ENCODE peak calls at places on chromosome 17, in ten cellular contexts. C is glutamatergic neuron; M is activated CD8-positive, alpha-beta T cell treated with anti-CD3 and anti-CD28 coated beads, Interleukin-2, amount 10 ng/mL, durations not matched to agents 7 days and 5 days; V is Ammon's horn; B is lower leg skin; K is GM19239; I is activated T-cell treated with anti-CD3 and anti-CD28 coated beads for 1 hour; E is stimulated activated naive CD4-positive, alpha-beta T cell; P is activated gamma-delta T cell treated with Interleukin-2 at 50 U/mL for 16 hours; H is smooth muscle cell of the brain vasculature. D is an unnamed sample.

GRCh38 chr17:78239489-78239931 is 8.1 kb downstream of the TMEM235 start:
- DNase-seq in C (no peak), M (no peak), V (no peak), B (no peak), K (no peak), I (no peak), E (no peak), P (no peak), H (no peak), D (no peak)

GRCh38 chr17:40312131-40312731 is 3.3 kb downstream of the RARA start:
- DNase-seq in C (peak), M (no peak), V (peak), B (no peak), K (no peak), I (no peak), E (no peak), P (no peak), H (no peak), D (no peak)

GRCh38 chr17:46020023-46020735 is 21.1 kb downstream of the STH start:
- DNase-seq in C (no peak), M (peak), V (no peak), B (no peak), K (peak), I (peak), E (no peak), P (peak), H (no peak), D (peak)

GRCh38 chr17:45451131-45451530 is 18.5 kb upstream of the ARHGAP27 start:
- DNase-seq in C (peak), M (no peak), V (no peak), B (no peak), K (no peak), I (no peak), E (no peak), P (no peak), H (no peak), D (no peak)

GRCh38 chr17:49224198-49224996 is 6.2 kb downstream of the PHOSPHO1 start:
- DNase-seq in C (peak), M (peak), V (no peak), B (no peak), K (no peak), I (peak), E (peak), P (peak), H (no peak), D (no peak)

GRCh38 chr17:65182233-65182632 is 45.1 kb downstream of the RGS9 start:
- DNase-seq in C (no peak), M (no peak), V (no peak), B (no peak), K (peak), I (no peak), E (no peak), P (no peak), H (no peak), D (no peak)

GRCh38 chr17:56451629-56452028 is 141.9 kb upstream of the NOG start:
- DNase-seq in C (no peak), M (no peak), V (no peak), B (no peak), K (no peak), I (no peak), E (no peak), P (no peak), H (no peak), D (no peak)

GRCh38 chr17:77744268-77744988 is 214.1 kb upstream of the TNRC6C start:
- DNase-seq in C (no peak), M (no peak), V (no peak), B (no peak), K (no peak), I (no peak), E (no peak), P (no peak), H (no peak), D (no peak)

GRCh38 chr17:15411556-15412198 is 55.7 kb downstream of the CDRT4 start:
- DNase-seq in C (no peak), M (no peak), V (no peak), B (peak), K (no peak), I (no peak), E (no peak), P (no peak), H (no peak), D (no peak)

GRCh38 chr17:55155867-55156560 is 108.7 kb upstream of the HLF start:
- DNase-seq in C (no peak), M (no peak), V (no peak), B (no peak), K (no peak), I (no peak), E (no peak), P (no peak), H (no peak), D (no peak)

GRCh38 chr17:57045868-57046671 is 39.0 kb upstream of the AKAP1 start:
- DNase-seq in C (peak), M (peak), V (no peak), B (no peak), K (peak), I (peak), E (no peak), P (peak), H (no peak), D (peak)

GRCh38 chr17:45241315-45242011 is 19.8 kb downstream of the FMNL1 start:
- DNase-seq in C (peak), M (no peak), V (no peak), B (no peak), K (no peak), I (no peak), E (no peak), P (no peak), H (no peak), D (no peak)

GRCh38 chr17:65173284-65173793 is 36.2 kb downstream of the RGS9 start:
- DNase-seq in C (peak), M (peak), V (no peak), B (peak), K (no peak), I (peak), E (peak), P (peak), H (no peak), D (no peak)

GRCh38 chr17:81033535-81034167 is 1.3 kb upstream of the BAIAP2 start:
- DNase-seq in C (no peak), M (no peak), V (peak), B (no peak), K (no peak), I (no peak), E (no peak), P (no peak), H (no peak), D (no peak)

GRCh38 chr17:21125862-21126261 is 902 bp upstream of the DHRS7B start:
- DNase-seq in C (no peak), M (peak), V (no peak), B (no peak), K (no peak), I (peak), E (peak), P (peak), H (no peak), D (no peak)

GRCh38 chr17:1709403-1709891 is 730 bp downstream of the TLCD2 start:
- DNase-seq in C (no peak), M (no peak), V (no peak), B (no peak), K (no peak), I (no peak), E (no peak), P (no peak), H (no peak), D (no peak)

GRCh38 chr17:80898706-80899105 is 92.9 kb upstream of the CHMP6 start:
- DNase-seq in C (no peak), M (no peak), V (no peak), B (no peak), K (no peak), I (no peak), E (no peak), P (no peak), H (no peak), D (no peak)

GRCh38 chr17:32259596-32259995 is 6.0 kb upstream of the RHBDL3 start:
- DNase-seq in C (no peak), M (no peak), V (peak), B (no peak), K (no peak), I (no peak), E (no peak), P (no peak), H (no peak), D (no peak)

GRCh38 chr17:60393840-60394529 is 2.1 kb upstream of the USP32 start:
- DNase-seq in C (no peak), M (no peak), V (no peak), B (no peak), K (no peak), I (no peak), E (no peak), P (no peak), H (no peak), D (no peak)

GRCh38 chr17:65786479-65786878 is 225.0 kb upstream of the AXIN2 start:
- DNase-seq in C (no peak), M (no peak), V (no peak), B (no peak), K (no peak), I (no peak), E (no peak), P (no peak), H (no peak), D (no peak)

GRCh38 chr17:16417896-16418683 is 2.7 kb downstream of the TRPV2 start:
- DNase-seq in C (no peak), M (no peak), V (no peak), B (no peak), K (no peak), I (no peak), E (no peak), P (no peak), H (no peak), D (no peak)

GRCh38 chr17:7782237-7782636 is 51.8 kb upstream of the KDM6B start:
- DNase-seq in C (no peak), M (no peak), V (no peak), B (no peak), K (no peak), I (no peak), E (no peak), P (no peak), H (no peak), D (no peak)

D was measured in GM12891.